ENCODE peak calls at places on chromosomes 5 and 9, in eight cellular contexts. N is Daoy; I is glutamatergic neuron; C is fibroblast of pulmonary artery; U is sigmoid colon; V is activated naive CD8-positive, alpha-beta T cell treated with anti-CD3 and anti-CD28 coated beads, Interleukin-2, amount 50 U/mL, for 24 hours; E is smooth muscle cell of the brain vasculature; G is NCI-H524. Y is an unnamed sample.

GRCh38 chr5:121870489-121870888 is 18.8 kb downstream of the FTMT start:
- DNase-seq in N (no peak), I (no peak), C (peak; percentile 17), U (no peak), V (no peak), E (no peak), G (peak; percentile 6), Y (no peak)

GRCh38 chr5:141771562-141771961 is 89.5 kb upstream of the ARAP3 start:
- DNase-seq in N (no peak), I (no peak), C (no peak), U (no peak), V (no peak), E (no peak), G (no peak), Y (no peak)

GRCh38 chr9:137723396-137724113 is 104.8 kb downstream of the EHMT1 start:
- DNase-seq in N (no peak), I (no peak), C (no peak), U (no peak), V (no peak), E (no peak), G (no peak), Y (peak; percentile 64)

GRCh38 chr9:71743217-71743705 is 25.1 kb downstream of the CEMIP2 start:
- DNase-seq in N (peak; percentile 68), I (no peak), C (peak; percentile 67), U (no peak), V (no peak), E (peak; percentile 72), G (no peak), Y (no peak)

GRCh38 chr9:84442712-84443111 is 102.2 kb upstream of the SLC28A3 start:
- DNase-seq in N (no peak), I (no peak), C (no peak), U (no peak), V (no peak), E (no peak), G (no peak), Y (no peak)

GRCh38 chr5:95857185-95857945 is 34.8 kb upstream of the GLRX start:
- DNase-seq in N (no peak), I (no peak), C (peak; percentile 79), U (peak; percentile 95), V (no peak), E (peak; percentile 91), G (no peak), Y (no peak)

GRCh38 chr5:80190960-80191359 is 64.9 kb downstream of the SERINC5 start:
- DNase-seq in N (no peak), I (no peak), C (no peak), U (no peak), V (no peak), E (no peak), G (no peak), Y (no peak)

GRCh38 chr5:87400305-87400899 is 12.3 kb downstream of the CCNH start:
- DNase-seq in N (no peak), I (no peak), C (peak; percentile 68), U (no peak), V (no peak), E (no peak), G (peak; percentile 54), Y (no peak)

GRCh38 chr5:43839218-43839617 is 236.2 kb downstream of the NNT start:
- DNase-seq in N (no peak), I (no peak), C (peak; percentile 67), U (no peak), V (no peak), E (peak; percentile 3), G (no peak), Y (no peak)

GRCh38 chr9:137301086-137301947 is 754 bp downstream of the NRARP start:
- DNase-seq in N (peak; percentile 83), I (peak; percentile 74), C (peak; percentile 58), U (no peak), V (no peak), E (no peak), G (peak; percentile 69), Y (peak; percentile 72)

GRCh38 chr5:143262393-143263174 is 140.9 kb downstream of the NR3C1 start:
- DNase-seq in N (peak; percentile 79), I (no peak), C (peak; percentile 93), U (no peak), V (no peak), E (peak; percentile 44), G (no peak), Y (no peak)

Y was measured in activated effector memory CD4-positive, alpha-beta T cell treated with anti-CD3 and anti-CD28 coated beads, Interleukin-2, amount 50 U/mL, for 16 hours.